ENCODE peak calls at places on chromosomes 16 and 17, in four cellular contexts. R is Peyer's patch, G is fibroblast of lung, P is body of pancreas. E is an unnamed sample. For H3K9me3, the result is how much of the 10 kb centered on the place peaks cover.

GRCh38 chr16:78105517-78105916 is 6.1 kb downstream of the WWOX start:
- DNase-seq in R (no peak), G (no peak), P (no peak), E (peak)

GRCh38 chr16:2779978-2780898 is 3.2 kb upstream of the ELOB start:
- DNase-seq in R (no peak), G (no peak), P (peak), E (peak)

GRCh38 chr17:61389670-61390478 is 9.8 kb upstream of the TBX2 start:
- DNase-seq in R (peak), G (no peak), P (no peak), E (peak)

GRCh38 chr17:2438823-2439222 is 38.0 kb upstream of the MNT start:
- DNase-seq in R (no peak), G (peak), P (no peak), E (no peak)

GRCh38 chr17:78875331-78875730 is 27.7 kb downstream of the CEP295NL start:
- DNase-seq in R (no peak), G (no peak), P (no peak), E (no peak)

GRCh38 chr16:75062944-75063444 is 53.6 kb downstream of the LDHD start:
- DNase-seq in R (no peak), G (no peak), P (no peak), E (no peak)

GRCh38 chr16:30350134-30350871 is 4.8 kb downstream of the CD2BP2 start:
- DNase-seq in R (no peak), G (peak), P (no peak), E (no peak)

GRCh38 chr17:42047343-42047742 is 3.1 kb downstream of the C17orf113 start:
- DNase-seq in R (no peak), G (no peak), P (no peak), E (no peak)

GRCh38 chr17:58680038-58680369 is 11.8 kb downstream of the TEX14 start:
- DNase-seq in R (no peak), G (no peak), P (no peak), E (no peak)

GRCh38 chr17:2102931-2103398 is 48.1 kb downstream of the HIC1 start:
- DNase-seq in R (no peak), G (peak), P (no peak), E (no peak)

GRCh38 chr16:56321159-56321558 is 104.2 kb downstream of the AMFR start:
- DNase-seq in R (no peak), G (no peak), P (no peak), E (no peak)

GRCh38 chr17:48153711-48154642 is 46.4 kb downstream of the SNX11 start:
- DNase-seq in R (no peak), G (peak), P (peak), E (no peak)

GRCh38 chr17:62587554-62587953 is 39.9 kb upstream of the MRC2 start:
- DNase-seq in R (no peak), G (no peak), P (no peak), E (no peak)

GRCh38 chr17:73657473-73658116 is 13.3 kb upstream of the SDK2 start:
- DNase-seq in R (peak), G (peak), P (peak), E (peak)

GRCh38 chr17:38852771-38853291 is 690 bp downstream of the RPL23 start:
- DNase-seq in R (no peak), G (no peak), P (no peak), E (no peak)

GRCh38 chr16:1345651-1346421 is 5.8 kb downstream of the TSR3 start:
- DNase-seq in R (no peak), G (no peak), P (no peak), E (no peak)

GRCh38 chr17:82257473-82257872 is 16.0 kb downstream of the CSNK1D start:
- DNase-seq in R (no peak), G (peak), P (no peak), E (no peak)

GRCh38 chr17:66942453-66943264 is 21.8 kb upstream of the CACNG4 start:
- DNase-seq in R (no peak), G (no peak), P (no peak), E (no peak)

GRCh38 chr17:50354198-50354597 is 8.3 kb downstream of the XYLT2 start:
- DNase-seq in R (no peak), G (no peak), P (no peak), E (no peak)

GRCh38 chr16:47460301-47460754 is 535 bp downstream of the ITFG1 start:
- DNase-seq in R (no peak), G (peak), P (no peak), E (no peak)

GRCh38 chr16:29876186-29876577 is 13.2 kb upstream of the CDIPT start:
- DNase-seq in R (no peak), G (no peak), P (no peak), E (no peak)

GRCh38 chr16:4873091-4873490 is 25.8 kb downstream of the UBN1 start:
- DNase-seq in R (no peak), G (no peak), P (no peak), E (no peak)

GRCh38 chr17:78915872-78916632 is 9.1 kb downstream of the TIMP2 start:
- DNase-seq in R (no peak), G (peak), P (peak), E (peak)

GRCh38 chr17:40322417-40323315 is 13.7 kb downstream of the RARA start:
- DNase-seq in R (peak), G (peak), P (peak), E (peak)

GRCh38 chr17:76866774-76867577 is 1.2 kb upstream of the MGAT5B start:
- DNase-seq in R (no peak), G (peak), P (no peak), E (no peak)
- H3K4me3 ChIP-seq in R (no peak), G (no peak), P (no peak), E (no peak)

DNA sequence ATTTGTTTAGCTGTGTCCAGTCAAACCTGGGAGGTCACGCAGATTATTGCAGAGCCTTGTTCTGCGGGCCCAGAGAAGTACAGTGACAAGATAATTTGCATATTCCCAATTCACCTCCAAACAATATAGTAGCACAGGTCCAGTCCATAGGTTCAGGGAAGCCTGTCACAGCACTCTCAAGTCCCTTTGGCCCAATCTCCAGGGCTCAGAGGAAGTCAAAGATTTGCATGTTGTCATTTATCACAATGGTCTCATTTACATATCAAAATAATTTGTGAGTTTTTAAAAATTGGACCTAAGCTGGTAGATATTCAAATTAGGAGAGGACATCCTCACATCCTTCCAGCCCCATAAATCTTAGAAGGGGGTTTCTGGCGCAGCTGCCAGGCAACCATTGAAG is 11.9 kb downstream of the ZBTB4 start:
- DNase-seq in R (no peak), G (no peak), P (no peak), E (no peak)
- H3K27ac ChIP-seq in R (peak), G (peak), P (peak), E (no peak)

DNA sequence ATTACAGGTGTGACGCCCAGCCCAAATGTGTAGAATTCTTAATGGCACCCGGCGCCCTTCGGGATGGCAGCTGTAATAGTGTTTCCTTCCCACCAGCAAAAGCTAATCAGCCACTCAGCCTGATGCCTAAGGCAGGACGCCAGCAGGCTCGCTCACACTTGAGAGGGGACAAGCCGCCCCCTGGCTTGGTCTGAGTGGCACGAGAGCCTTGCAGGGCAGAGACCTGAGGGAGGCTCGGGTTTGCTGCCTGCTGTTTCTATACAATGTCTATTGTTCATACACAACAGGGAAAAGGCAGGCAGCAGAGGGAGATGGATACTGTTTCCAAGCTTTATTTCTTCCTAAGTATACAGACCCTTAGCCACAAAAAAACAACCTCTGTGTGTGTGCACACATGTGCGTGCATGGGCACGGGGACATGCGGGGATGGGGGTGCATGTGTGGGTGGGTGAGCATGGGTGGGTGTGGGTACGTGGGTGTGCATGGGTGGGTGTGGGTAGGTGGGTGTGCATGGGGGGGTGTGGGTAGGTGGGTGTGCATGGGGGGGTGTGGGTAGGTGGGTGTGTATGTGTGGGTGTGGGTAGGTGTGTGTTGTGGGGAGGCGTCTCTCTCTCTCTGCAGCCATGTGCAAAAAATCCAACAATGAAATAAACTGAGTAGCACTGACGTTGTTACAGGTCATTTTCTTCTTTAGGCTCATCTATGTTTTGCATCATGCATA is 10.0 kb downstream of the SLC38A8 start:
- DNase-seq in R (no peak), G (no peak), P (no peak), E (no peak)
- H3K9me3 ChIP-seq in R (under half), G (under half), P (under half), E (under half)

GRCh38 chr17:56737741-56738161 is 96.0 kb downstream of the C17orf67 start:
- DNase-seq in R (no peak), G (peak), P (no peak), E (no peak)

GRCh38 chr17:56744721-56745120 is 89.0 kb downstream of the C17orf67 start:
- DNase-seq in R (no peak), G (peak), P (no peak), E (no peak)

GRCh38 chr17:56739376-56739775 is 94.3 kb downstream of the C17orf67 start:
- DNase-seq in R (no peak), G (peak), P (no peak), E (no peak)

GRCh38 chr17:56742601-56743000 is 91.1 kb downstream of the C17orf67 start:
- DNase-seq in R (no peak), G (no peak), P (no peak), E (no peak)
- H3K4me3 ChIP-seq in R (no peak), G (no peak), P (no peak), E (no peak)

GRCh38 chr16:87847785-87848675 is 21.3 kb downstream of the SLC7A5 start:
- DNase-seq in R (no peak), G (no peak), P (peak), E (no peak)
- H3K27ac ChIP-seq in R (no peak), G (no peak), P (peak), E (no peak)

GRCh38 chr17:11637796-11638195 is 39.5 kb downstream of the DNAH9 start:
- DNase-seq in R (no peak), G (no peak), P (no peak), E (no peak)
- H3K9me3 ChIP-seq in R (under half), G (under half), P (under half), E (under half)